ENCODE peak calls at places on chromosomes 3 and 15, in nine cellular contexts. G, Y, O, H, A, M, W, R and S are unnamed samples.

GRCh38 chr3:101942356-101942755 is 93.0 kb downstream of the NFKBIZ start:
- DNase-seq in G (no peak), Y (no peak), O (no peak), H (no peak), A (no peak), M (no peak), W (peak), R (peak), S (no peak)

GRCh38 chr15:83644453-83644852 is 9.5 kb upstream of the ADAMTSL3 start:
- DNase-seq in G (no peak), Y (no peak), O (no peak), H (no peak), A (no peak), M (no peak), W (no peak), R (no peak), S (no peak)

GRCh38 chr3:164406281-164406680 is 672.0 kb downstream of the SI start:
- DNase-seq in G (no peak), Y (no peak), O (no peak), H (no peak), A (no peak), M (no peak), W (no peak), R (no peak), S (no peak)

GRCh38 chr3:10492351-10493201 is 12.8 kb downstream of the ATP2B2 start:
- DNase-seq in G (no peak), Y (no peak), O (no peak), H (no peak), A (no peak), M (no peak), W (no peak), R (no peak), S (no peak)

GRCh38 chr15:80456517-80457497 is 52.6 kb downstream of the ARNT2 start:
- DNase-seq in G (no peak), Y (no peak), O (no peak), H (no peak), A (no peak), M (no peak), W (no peak), R (peak), S (no peak)

GRCh38 chr15:92449476-92449875 is 55.8 kb downstream of the ST8SIA2 start:
- DNase-seq in G (no peak), Y (no peak), O (no peak), H (no peak), A (peak), M (no peak), W (no peak), R (no peak), S (no peak)

GRCh38 chr15:83066761-83067637 is at the start of gene BTBD1:
- DNase-seq in G (peak), Y (peak), O (peak), H (peak), A (peak), M (peak), W (peak), R (peak), S (peak)

GRCh38 chr3:128481438-128481942 is 11.5 kb downstream of the GATA2 start:
- DNase-seq in G (peak), Y (no peak), O (no peak), H (no peak), A (no peak), M (peak), W (no peak), R (no peak), S (no peak)

GRCh38 chr15:79886119-79886518 is 10.7 kb downstream of the MTHFS start:
- DNase-seq in G (no peak), Y (no peak), O (no peak), H (no peak), A (no peak), M (no peak), W (no peak), R (no peak), S (no peak)

GRCh38 chr15:76309561-76310330 is 1.5 kb downstream of the ETFA start:
- DNase-seq in G (no peak), Y (no peak), O (no peak), H (no peak), A (peak), M (no peak), W (no peak), R (no peak), S (no peak)

GRCh38 chr3:194565597-194566190 is 67.5 kb downstream of the TMEM44 start:
- DNase-seq in G (no peak), Y (no peak), O (no peak), H (no peak), A (peak), M (no peak), W (no peak), R (peak), S (no peak)

GRCh38 chr3:154156529-154156928 is 35.3 kb downstream of the ARHGEF26 start:
- DNase-seq in G (no peak), Y (no peak), O (no peak), H (no peak), A (no peak), M (no peak), W (no peak), R (no peak), S (no peak)

GRCh38 chr3:42689421-42690014 is 4.2 kb downstream of the KLHL40 start:
- DNase-seq in G (no peak), Y (no peak), O (no peak), H (no peak), A (no peak), M (no peak), W (no peak), R (no peak), S (no peak)

GRCh38 chr3:31403197-31403596 is 129.5 kb upstream of the STT3B start:
- DNase-seq in G (no peak), Y (no peak), O (no peak), H (no peak), A (no peak), M (no peak), W (no peak), R (no peak), S (no peak)

GRCh38 chr15:55942332-55942731 is 51.1 kb downstream of the NEDD4 start:
- DNase-seq in G (no peak), Y (no peak), O (no peak), H (no peak), A (peak), M (no peak), W (no peak), R (no peak), S (no peak)

DNA sequence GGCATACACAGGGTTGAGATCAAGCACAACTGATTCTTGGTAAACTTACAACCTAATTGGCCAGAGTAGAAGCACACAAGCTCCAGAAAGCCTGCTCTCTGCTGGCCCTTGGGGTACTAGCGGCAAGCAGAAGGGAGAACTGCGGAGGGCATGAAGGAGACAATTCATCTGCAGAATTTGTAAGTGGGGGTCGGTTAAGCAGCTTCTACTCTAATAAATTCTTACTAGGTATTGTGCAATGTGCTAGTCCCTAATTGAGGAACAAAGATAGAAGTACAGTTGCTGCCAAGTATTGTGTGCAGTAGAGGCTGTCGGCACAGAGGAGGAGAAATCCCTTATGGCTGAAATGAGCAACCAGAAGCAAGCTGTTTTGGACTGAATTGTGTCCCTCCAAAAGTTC is 91.2 kb upstream of the VEPH1 start:
- DNase-seq in G (peak), Y (peak), O (no peak), H (no peak), A (peak), M (no peak), W (no peak), R (no peak), S (no peak)
- TF ChIP-seq CTCF in G (peak), Y (no peak), O (no peak), H (no peak), A (peak), M (no peak), W (no peak), R (no peak), S (no peak)

GRCh38 chr3:181728470-181728869 is 16.7 kb downstream of the SOX2 start:
- DNase-seq in G (no peak), Y (no peak), O (no peak), H (no peak), A (no peak), M (no peak), W (no peak), R (no peak), S (no peak)

GRCh38 chr3:181725033-181725775 is 13.5 kb downstream of the SOX2 start:
- DNase-seq in G (peak), Y (no peak), O (no peak), H (no peak), A (no peak), M (no peak), W (no peak), R (no peak), S (no peak)

GRCh38 chr3:181725830-181726229 is 14.1 kb downstream of the SOX2 start:
- DNase-seq in G (peak), Y (no peak), O (no peak), H (no peak), A (no peak), M (no peak), W (no peak), R (no peak), S (no peak)

GRCh38 chr3:181727122-181728036 is 15.7 kb downstream of the SOX2 start:
- DNase-seq in G (peak), Y (peak), O (no peak), H (no peak), A (no peak), M (no peak), W (peak), R (peak), S (no peak)

GRCh38 chr3:181726351-181727121 is 14.8 kb downstream of the SOX2 start:
- DNase-seq in G (peak), Y (peak), O (peak), H (no peak), A (no peak), M (no peak), W (no peak), R (no peak), S (no peak)
- TF ChIP-seq CTCF in G (peak), Y (no peak), O (no peak), H (no peak), A (no peak), M (no peak), W (no peak), R (no peak), S (peak)

GRCh38 chr15:99981839-99982658 is 248.8 kb upstream of the LYSMD4 start:
- DNase-seq in G (peak), Y (peak), O (no peak), H (no peak), A (no peak), M (no peak), W (no peak), R (no peak), S (no peak)

GRCh38 chr15:99982662-99983061 is 249.4 kb upstream of the LYSMD4 start:
- DNase-seq in G (no peak), Y (no peak), O (no peak), H (no peak), A (no peak), M (no peak), W (no peak), R (no peak), S (no peak)

GRCh38 chr15:99980791-99981190 is 247.6 kb upstream of the LYSMD4 start:
- DNase-seq in G (no peak), Y (no peak), O (no peak), H (no peak), A (no peak), M (no peak), W (no peak), R (no peak), S (no peak)

GRCh38 chr15:99979371-99979770 is 246.1 kb upstream of the LYSMD4 start:
- DNase-seq in G (no peak), Y (no peak), O (no peak), H (no peak), A (no peak), M (no peak), W (no peak), R (no peak), S (no peak)

DNA sequence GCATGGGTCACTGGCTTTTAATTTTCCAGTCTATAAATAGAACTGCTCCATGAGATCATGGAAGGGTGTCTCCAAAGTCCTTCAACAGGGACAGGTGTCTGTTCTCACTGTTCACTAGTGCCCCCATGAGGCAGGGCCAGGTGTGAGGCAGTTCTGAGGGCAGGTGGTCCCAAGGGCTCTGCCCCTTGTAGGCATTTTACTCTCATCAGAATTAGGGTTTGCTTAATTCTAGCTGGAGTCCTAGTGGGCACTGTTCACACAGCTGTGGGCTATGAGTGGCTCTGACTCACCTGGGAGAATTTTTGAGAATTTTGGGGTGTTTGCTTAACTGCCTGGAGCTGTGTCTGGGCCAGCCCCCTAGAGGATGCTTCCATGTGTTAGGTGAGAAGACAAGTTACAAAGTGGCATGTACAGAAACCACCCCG is 248.0 kb upstream of the LYSMD4 start:
- DNase-seq in G (peak), Y (peak), O (peak), H (no peak), A (no peak), M (no peak), W (no peak), R (no peak), S (no peak)
- TF ChIP-seq CTCF in G (peak), Y (peak), O (no peak), H (no peak), A (peak), M (no peak), W (peak), R (no peak), S (peak)

GRCh38 chr15:42796955-42797779 is 60.2 kb upstream of the CDAN1 start:
- DNase-seq in G (no peak), Y (no peak), O (peak), H (no peak), A (peak), M (no peak), W (no peak), R (peak), S (no peak)
- TF ChIP-seq CTCF in G (no peak), Y (no peak), O (peak), H (no peak), A (no peak), M (no peak), W (peak), R (no peak), S (peak)

GRCh38 chr3:166837535-166837934 is 542.6 kb downstream of the ZBBX start:
- DNase-seq in G (peak), Y (peak), O (no peak), H (no peak), A (no peak), M (no peak), W (peak), R (no peak), S (no peak)
- TF ChIP-seq CTCF in G (peak), Y (peak), O (no peak), H (no peak), A (no peak), M (peak), W (peak), R (no peak), S (peak)

DNA sequence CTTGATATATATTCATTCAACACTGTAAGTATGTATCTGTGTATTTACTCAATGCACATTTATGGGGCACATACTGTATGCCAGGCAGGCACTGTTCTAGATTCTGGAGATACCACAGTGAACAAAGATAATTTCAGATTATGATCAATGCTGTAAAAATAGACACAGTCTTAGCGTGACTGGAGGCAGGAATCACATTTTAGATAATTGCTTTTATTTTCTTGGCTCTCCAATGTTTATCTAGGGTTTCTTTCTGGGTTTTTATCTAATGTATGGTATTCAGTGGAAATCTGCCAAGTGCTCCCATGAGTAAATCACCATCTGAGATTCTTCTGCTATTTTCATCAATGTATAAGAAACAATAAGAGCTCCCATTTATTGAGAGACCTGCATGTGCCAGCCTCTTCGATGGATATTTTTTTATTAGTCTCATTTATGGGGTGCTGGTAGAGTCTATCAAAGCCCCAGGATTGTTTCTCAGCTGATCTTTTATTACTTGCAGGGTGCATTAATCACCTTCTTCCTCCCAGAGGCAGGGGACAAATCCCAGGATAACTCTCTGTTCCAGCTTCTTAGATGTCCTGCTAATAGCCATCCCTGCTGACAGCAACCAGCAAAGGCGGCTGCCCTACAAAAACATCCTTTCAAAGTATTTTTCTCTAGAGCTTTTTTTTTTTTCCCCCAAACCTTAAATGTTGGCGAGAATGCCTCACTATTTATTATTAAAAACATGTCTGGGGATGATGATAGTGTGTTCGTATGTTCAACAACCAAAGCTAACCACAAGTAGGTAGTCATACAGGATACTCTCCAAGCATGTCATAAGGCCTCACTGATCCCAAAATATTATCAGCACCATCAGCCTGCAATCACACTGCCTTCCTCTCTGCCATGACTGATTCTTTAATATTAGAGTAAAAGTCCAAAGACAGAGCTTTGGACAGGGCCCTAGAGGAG is 331.0 kb upstream of the RASGRP1 start:
- DNase-seq in G (no peak), Y (no peak), O (no peak), H (no peak), A (peak), M (no peak), W (no peak), R (peak), S (no peak)
- TF ChIP-seq CTCF in G (no peak), Y (no peak), O (no peak), H (no peak), A (no peak), M (no peak), W (no peak), R (no peak), S (no peak)

DNA sequence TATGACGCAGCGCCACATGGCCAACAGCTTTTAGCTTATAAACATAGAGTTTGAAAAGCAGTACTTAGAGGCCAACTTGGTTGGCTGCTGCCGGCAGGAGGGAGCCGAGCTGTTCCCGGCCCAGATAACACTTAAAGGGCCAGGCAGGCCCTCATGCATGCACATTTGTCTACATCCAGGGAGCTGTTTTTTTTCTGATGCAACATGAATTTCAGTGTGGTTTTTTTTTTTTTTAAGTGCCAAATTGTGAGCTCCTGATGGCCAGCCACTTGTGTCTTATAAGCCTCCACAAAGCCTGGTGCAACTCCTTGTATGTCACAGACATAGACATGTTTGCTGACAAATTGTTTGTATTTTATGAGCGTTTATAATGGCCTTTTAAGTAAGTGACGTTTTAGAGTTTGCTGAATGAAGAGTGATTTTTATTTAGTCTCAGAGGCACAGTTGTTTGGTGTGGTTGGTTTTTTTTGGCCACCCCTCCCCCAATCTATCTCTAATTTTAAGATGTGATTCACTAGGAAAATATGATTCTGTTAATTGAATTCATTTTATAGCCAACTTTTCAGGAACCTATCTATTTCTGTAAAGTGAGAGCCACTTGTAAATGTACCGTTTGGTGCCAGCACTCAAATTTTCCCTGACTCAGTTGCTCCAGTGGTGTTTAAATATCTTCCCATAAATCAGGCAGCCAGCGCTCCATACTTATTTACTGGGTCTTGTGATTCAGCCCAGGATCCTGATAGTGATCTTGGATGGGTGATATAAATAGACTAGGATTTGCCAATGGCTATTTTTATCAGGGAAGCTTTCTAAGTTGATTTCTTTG is 134.3 kb downstream of the VGLL4 start:
- DNase-seq in G (peak), Y (peak), O (no peak), H (peak), A (peak), M (peak), W (peak), R (peak), S (no peak)
- TF ChIP-seq CTCF in G (peak), Y (no peak), O (no peak), H (no peak), A (peak), M (no peak), W (no peak), R (peak), S (peak)

GRCh38 chr3:197495499-197495898 is 60.3 kb downstream of the BDH1 start:
- DNase-seq in G (no peak), Y (no peak), O (no peak), H (no peak), A (no peak), M (no peak), W (no peak), R (no peak), S (no peak)
- TF ChIP-seq CTCF in G (no peak), Y (no peak), O (no peak), H (no peak), A (no peak), M (no peak), W (no peak), R (no peak), S (no peak)